ENCODE peak calls at places on chromosome 9, in seven cellular contexts. One of them, this sample, is unnamed. For H3K27me3, the result is how much of the 10 kb centered on the place peaks cover.

GRCh38 chr9:93667006-93667405 is 90.6 kb downstream of the PHF2 start:
- DNase-seq in heart right ventricle: no peak
- DNase-seq in left ventricle myocardium inferior: peak
- DNase-seq in stomach: no peak
- DNase-seq in BJ: no peak
- DNase-seq in A673: no peak
- DNase-seq in brain microvascular endothelial cell: no peak
- DNase-seq in this sample: no peak

GRCh38 chr9:4590430-4591122 is 71.5 kb upstream of the PLPP6 start:
- DNase-seq in stomach: no peak
- DNase-seq in BJ: no peak
- DNase-seq in brain microvascular endothelial cell: no peak
- DNase-seq in heart right ventricle: no peak
- DNase-seq in A673: no peak
- DNase-seq in left ventricle myocardium inferior: no peak
- DNase-seq in this sample: no peak

GRCh38 chr9:135036861-135037465 is 50.5 kb upstream of the OLFM1 start:
- DNase-seq in brain microvascular endothelial cell: no peak
- DNase-seq in heart right ventricle: no peak
- DNase-seq in A673: no peak
- DNase-seq in stomach: peak
- DNase-seq in BJ: no peak
- DNase-seq in left ventricle myocardium inferior: no peak
- DNase-seq in this sample: no peak

GRCh38 chr9:16656432-16657169 is 213.9 kb downstream of the BNC2 start:
- DNase-seq in stomach: no peak
- DNase-seq in heart right ventricle: no peak
- DNase-seq in BJ: no peak
- DNase-seq in left ventricle myocardium inferior: no peak
- DNase-seq in A673: no peak
- DNase-seq in brain microvascular endothelial cell: no peak
- DNase-seq in this sample: no peak

GRCh38 chr9:116163293-116164055 is 9.9 kb downstream of the PAPPA start:
- DNase-seq in BJ: no peak
- DNase-seq in stomach: no peak
- DNase-seq in A673: peak
- DNase-seq in left ventricle myocardium inferior: no peak
- DNase-seq in brain microvascular endothelial cell: no peak
- DNase-seq in heart right ventricle: no peak
- DNase-seq in this sample: no peak

GRCh38 chr9:21994996-21995651 is 533 bp downstream of the CDKN2B-AS1 start:
- DNase-seq in brain microvascular endothelial cell: peak
- DNase-seq in left ventricle myocardium inferior: peak
- DNase-seq in stomach: peak
- DNase-seq in heart right ventricle: peak
- DNase-seq in BJ: no peak
- DNase-seq in A673: no peak
- DNase-seq in this sample: no peak

GRCh38 chr9:124511426-124511840 is 4.2 kb upstream of the NR5A1 start:
- DNase-seq in stomach: no peak
- DNase-seq in left ventricle myocardium inferior: no peak
- DNase-seq in heart right ventricle: no peak
- DNase-seq in BJ: no peak
- DNase-seq in A673: no peak
- DNase-seq in brain microvascular endothelial cell: no peak
- DNase-seq in this sample: no peak

GRCh38 chr9:135240871-135241311 is 153.4 kb downstream of the OLFM1 start:
- DNase-seq in stomach: no peak
- DNase-seq in heart right ventricle: peak
- DNase-seq in brain microvascular endothelial cell: no peak
- DNase-seq in left ventricle myocardium inferior: no peak
- DNase-seq in BJ: no peak
- DNase-seq in A673: no peak
- DNase-seq in this sample: no peak

GRCh38 chr9:122464633-122465567 is 12.8 kb downstream of the OR1J1 start:
- DNase-seq in A673: peak
- DNase-seq in BJ: peak
- DNase-seq in left ventricle myocardium inferior: peak
- DNase-seq in heart right ventricle: peak
- DNase-seq in brain microvascular endothelial cell: peak
- DNase-seq in stomach: peak
- DNase-seq in this sample: peak

GRCh38 chr9:120480707-120481106 is 99.3 kb downstream of the CDK5RAP2 start:
- DNase-seq in stomach: no peak
- DNase-seq in brain microvascular endothelial cell: no peak
- DNase-seq in left ventricle myocardium inferior: no peak
- DNase-seq in heart right ventricle: no peak
- DNase-seq in BJ: no peak
- DNase-seq in A673: no peak
- DNase-seq in this sample: peak

GRCh38 chr9:94941211-94941875 is 214.8 kb downstream of the AOPEP start:
- DNase-seq in heart right ventricle: no peak
- DNase-seq in stomach: no peak
- DNase-seq in left ventricle myocardium inferior: no peak
- DNase-seq in brain microvascular endothelial cell: no peak
- DNase-seq in BJ: no peak
- DNase-seq in A673: no peak
- DNase-seq in this sample: no peak

GRCh38 chr9:113593682-113594281 is 130.3 kb downstream of the RGS3 start:
- DNase-seq in left ventricle myocardium inferior: peak
- DNase-seq in brain microvascular endothelial cell: peak
- DNase-seq in A673: peak
- DNase-seq in BJ: peak
- DNase-seq in stomach: peak
- DNase-seq in heart right ventricle: peak
- DNase-seq in this sample: peak

GRCh38 chr9:129109952-129110739 is 447 bp downstream of the CRAT start:
- DNase-seq in left ventricle myocardium inferior: no peak
- DNase-seq in heart right ventricle: peak
- DNase-seq in A673: no peak
- DNase-seq in stomach: no peak
- DNase-seq in BJ: no peak
- DNase-seq in brain microvascular endothelial cell: no peak
- DNase-seq in this sample: no peak

GRCh38 chr9:136058801-136059302 is 36.2 kb downstream of the NACC2 start:
- DNase-seq in brain microvascular endothelial cell: no peak
- DNase-seq in A673: no peak
- DNase-seq in BJ: no peak
- DNase-seq in heart right ventricle: no peak
- DNase-seq in stomach: no peak
- DNase-seq in left ventricle myocardium inferior: no peak
- DNase-seq in this sample: no peak

GRCh38 chr9:12862596-12862995 is 87.8 kb downstream of the LURAP1L start:
- DNase-seq in A673: no peak
- DNase-seq in left ventricle myocardium inferior: no peak
- DNase-seq in heart right ventricle: no peak
- DNase-seq in stomach: no peak
- DNase-seq in brain microvascular endothelial cell: no peak
- DNase-seq in BJ: no peak
- DNase-seq in this sample: no peak

GRCh38 chr9:108125541-108125940 is 636.0 kb upstream of the KLF4 start:
- DNase-seq in A673: no peak
- DNase-seq in BJ: no peak
- DNase-seq in left ventricle myocardium inferior: no peak
- DNase-seq in heart right ventricle: peak
- DNase-seq in stomach: no peak
- DNase-seq in brain microvascular endothelial cell: no peak
- DNase-seq in this sample: no peak

GRCh38 chr9:91847576-91847975 is 102.5 kb downstream of the ROR2 start:
- DNase-seq in BJ: peak
- DNase-seq in left ventricle myocardium inferior: no peak
- DNase-seq in stomach: peak
- DNase-seq in heart right ventricle: no peak
- DNase-seq in A673: peak
- DNase-seq in brain microvascular endothelial cell: peak
- DNase-seq in this sample: peak

GRCh38 chr9:121725008-121725795 is 73.8 kb downstream of the DAB2IP start:
- DNase-seq in A673: peak
- DNase-seq in stomach: peak
- DNase-seq in left ventricle myocardium inferior: peak
- DNase-seq in BJ: peak
- DNase-seq in brain microvascular endothelial cell: peak
- DNase-seq in heart right ventricle: peak
- DNase-seq in this sample: no peak

GRCh38 chr9:135468866-135469521 is 10.6 kb upstream of the PPP1R26 start:
- DNase-seq in A673: peak
- DNase-seq in BJ: no peak
- DNase-seq in stomach: no peak
- DNase-seq in heart right ventricle: no peak
- DNase-seq in brain microvascular endothelial cell: peak
- DNase-seq in left ventricle myocardium inferior: no peak
- DNase-seq in this sample: no peak

GRCh38 chr9:13718086-13718485 is 438.6 kb upstream of the MPDZ start:
- DNase-seq in left ventricle myocardium inferior: no peak
- DNase-seq in stomach: no peak
- DNase-seq in brain microvascular endothelial cell: peak
- DNase-seq in BJ: no peak
- DNase-seq in heart right ventricle: no peak
- DNase-seq in A673: no peak
- DNase-seq in this sample: no peak

GRCh38 chr9:126498331-126498730 is 115.4 kb upstream of the LMX1B start:
- DNase-seq in stomach: no peak
- DNase-seq in left ventricle myocardium inferior: no peak
- DNase-seq in BJ: no peak
- DNase-seq in heart right ventricle: no peak
- DNase-seq in A673: no peak
- DNase-seq in brain microvascular endothelial cell: no peak
- DNase-seq in this sample: no peak
- H3K4me3 ChIP-seq in stomach: no peak
- H3K4me3 ChIP-seq in left ventricle myocardium inferior: no peak
- H3K4me3 ChIP-seq in BJ: no peak
- H3K4me3 ChIP-seq in heart right ventricle: no peak
- H3K4me3 ChIP-seq in A673: no peak
- H3K4me3 ChIP-seq in brain microvascular endothelial cell: no peak
- H3K4me3 ChIP-seq in this sample: no peak

DNA sequence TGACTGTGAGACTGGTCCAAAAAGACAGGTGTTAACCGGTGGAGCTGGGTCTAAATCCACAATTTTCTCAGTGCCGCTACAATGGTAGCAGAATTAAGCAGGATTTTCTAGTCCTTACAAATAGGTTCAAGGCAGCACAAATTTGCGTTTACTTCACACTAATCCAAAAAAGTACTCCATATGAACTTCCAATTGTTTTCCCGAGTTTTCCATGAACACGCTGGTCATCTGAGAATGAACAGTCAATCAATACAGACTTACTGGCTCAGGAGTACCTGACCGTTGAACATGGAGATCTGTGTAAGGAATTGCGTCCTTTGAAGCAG is 709 bp downstream of the SLC35D2 start:
- DNase-seq in stomach: no peak
- DNase-seq in heart right ventricle: no peak
- DNase-seq in brain microvascular endothelial cell: no peak
- DNase-seq in A673: no peak
- DNase-seq in BJ: no peak
- DNase-seq in left ventricle myocardium inferior: no peak
- DNase-seq in this sample: no peak
- TF ChIP-seq CTCF in stomach: no peak
- TF ChIP-seq CTCF in heart right ventricle: no peak
- TF ChIP-seq CTCF in brain microvascular endothelial cell: no peak
- TF ChIP-seq CTCF in A673: no peak
- TF ChIP-seq CTCF in BJ: no peak
- TF ChIP-seq CTCF in left ventricle myocardium inferior: no peak
- TF ChIP-seq CTCF in this sample: no peak

DNA sequence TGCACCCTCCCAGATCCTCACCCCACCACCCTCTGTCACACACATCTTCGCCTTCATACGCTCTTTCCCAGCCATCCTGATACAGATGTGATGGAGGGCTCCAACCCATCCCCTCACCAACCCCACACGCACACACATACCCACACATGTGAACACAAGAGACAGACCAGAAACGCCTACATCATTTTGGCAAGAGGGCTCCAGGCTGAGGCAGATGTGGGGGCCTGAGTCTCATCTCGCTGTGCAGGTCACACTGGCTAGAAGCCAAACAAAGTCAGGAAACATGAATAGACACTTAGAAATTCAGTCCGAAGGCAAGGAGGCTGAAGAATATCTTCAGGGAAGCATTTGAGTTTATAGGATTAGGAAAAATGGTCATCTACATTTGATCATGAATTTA is 6.2 kb downstream of the PRDM12 start:
- DNase-seq in heart right ventricle: no peak
- DNase-seq in BJ: no peak
- DNase-seq in left ventricle myocardium inferior: no peak
- DNase-seq in A673: no peak
- DNase-seq in brain microvascular endothelial cell: no peak
- DNase-seq in stomach: no peak
- DNase-seq in this sample: no peak
- H3K27me3 ChIP-seq in heart right ventricle: under half
- H3K27me3 ChIP-seq in BJ: under half
- H3K27me3 ChIP-seq in left ventricle myocardium inferior: under half
- H3K27me3 ChIP-seq in A673: under half
- H3K27me3 ChIP-seq in brain microvascular endothelial cell: under half
- H3K27me3 ChIP-seq in stomach: under half
- H3K27me3 ChIP-seq in this sample: under half

GRCh38 chr9:88748566-88749238 is 213.7 kb downstream of the NXNL2 start:
- DNase-seq in BJ: no peak
- DNase-seq in stomach: no peak
- DNase-seq in A673: peak
- DNase-seq in brain microvascular endothelial cell: peak
- DNase-seq in heart right ventricle: peak
- DNase-seq in left ventricle myocardium inferior: peak
- DNase-seq in this sample: no peak
- H3K4me3 ChIP-seq in BJ: no peak
- H3K4me3 ChIP-seq in stomach: no peak
- H3K4me3 ChIP-seq in A673: no peak
- H3K4me3 ChIP-seq in brain microvascular endothelial cell: no peak
- H3K4me3 ChIP-seq in heart right ventricle: no peak
- H3K4me3 ChIP-seq in left ventricle myocardium inferior: no peak
- H3K4me3 ChIP-seq in this sample: no peak